ENCODE peak calls at places on chromosome 10, in six cellular contexts. A, C, S, J, Q and V are unnamed samples.

GRCh38 chr10:123527122-123527521 is 139.0 kb upstream of the GPR26 start:
- DNase-seq in A (no peak), C (no peak), S (no peak), J (no peak), Q (no peak), V (no peak)

GRCh38 chr10:126135177-126135576 is 238.8 kb downstream of the FANK1 start:
- DNase-seq in A (no peak), C (no peak), S (peak), J (no peak), Q (no peak), V (no peak)

GRCh38 chr10:46309511-46310142 is 22.8 kb downstream of the ANTXRL start:
- DNase-seq in A (peak), C (no peak), S (no peak), J (no peak), Q (no peak), V (no peak)

GRCh38 chr10:35394934-35395333 is 58.6 kb downstream of the CCNY start:
- DNase-seq in A (no peak), C (no peak), S (no peak), J (no peak), Q (no peak), V (no peak)

GRCh38 chr10:127524869-127525268 is 24.2 kb upstream of the NPS start:
- DNase-seq in A (no peak), C (no peak), S (peak), J (peak), Q (no peak), V (no peak)

GRCh38 chr10:27663611-27664010 is 82.0 kb downstream of the MKX start:
- DNase-seq in A (no peak), C (no peak), S (no peak), J (no peak), Q (no peak), V (no peak)

GRCh38 chr10:113999520-113999919 is 44.1 kb upstream of the ADRB1 start:
- DNase-seq in A (peak), C (no peak), S (no peak), J (no peak), Q (no peak), V (no peak)

GRCh38 chr10:29324220-29324831 is 35.5 kb downstream of the LYZL1 start:
- DNase-seq in A (no peak), C (no peak), S (no peak), J (no peak), Q (no peak), V (no peak)

GRCh38 chr10:118106426-118106825 is 59.7 kb upstream of the RAB11FIP2 start:
- DNase-seq in A (no peak), C (no peak), S (peak), J (no peak), Q (no peak), V (no peak)

GRCh38 chr10:87721781-87722180 is 62.1 kb downstream of the PAPSS2 start:
- DNase-seq in A (no peak), C (no peak), S (no peak), J (no peak), Q (no peak), V (no peak)

GRCh38 chr10:28677889-28678686 is 767 bp downstream of the BAMBI start:
- DNase-seq in A (peak), C (no peak), S (no peak), J (no peak), Q (peak), V (no peak)

GRCh38 chr10:86415099-86415498 is 48.5 kb upstream of the GRID1 start:
- DNase-seq in A (no peak), C (no peak), S (no peak), J (no peak), Q (no peak), V (no peak)

GRCh38 chr10:634256-634655 is 55.2 kb downstream of the DIP2C start:
- DNase-seq in A (no peak), C (no peak), S (no peak), J (no peak), Q (no peak), V (no peak)

GRCh38 chr10:50470798-50471582 is 152.8 kb downstream of the SGMS1 start:
- DNase-seq in A (no peak), C (no peak), S (peak), J (no peak), Q (no peak), V (no peak)

GRCh38 chr10:72038458-72039001 is 49.8 kb downstream of the SPOCK2 start:
- DNase-seq in A (no peak), C (no peak), S (no peak), J (peak), Q (no peak), V (no peak)

GRCh38 chr10:17475661-17476060 is 21.3 kb upstream of the ST8SIA6 start:
- DNase-seq in A (no peak), C (no peak), S (no peak), J (no peak), Q (no peak), V (no peak)

GRCh38 chr10:3636356-3637181 is 148.4 kb downstream of the KLF6 start:
- DNase-seq in A (no peak), C (no peak), S (no peak), J (no peak), Q (no peak), V (no peak)

GRCh38 chr10:1328951-1329614 is 272.9 kb downstream of the WDR37 start:
- DNase-seq in A (no peak), C (no peak), S (no peak), J (no peak), Q (no peak), V (no peak)

GRCh38 chr10:682931-683447 is 6.5 kb downstream of the DIP2C start:
- DNase-seq in A (no peak), C (no peak), S (no peak), J (no peak), Q (no peak), V (no peak)

GRCh38 chr10:124315599-124316270 is 103.0 kb downstream of the OAT start:
- DNase-seq in A (no peak), C (no peak), S (no peak), J (no peak), Q (no peak), V (no peak)

GRCh38 chr10:48251152-48251524 is 23.4 kb downstream of the FRMPD2 start:
- DNase-seq in A (no peak), C (no peak), S (no peak), J (no peak), Q (no peak), V (no peak)

GRCh38 chr10:126843299-126843934 is 61.8 kb upstream of the DOCK1 start:
- DNase-seq in A (peak), C (no peak), S (no peak), J (no peak), Q (no peak), V (peak)

GRCh38 chr10:24415455-24416169 is 206.7 kb downstream of the KIAA1217 start:
- DNase-seq in A (peak), C (peak), S (no peak), J (no peak), Q (peak), V (peak)

GRCh38 chr10:48614481-48615383 is 9.9 kb upstream of the ARHGAP22 start:
- DNase-seq in A (no peak), C (no peak), S (no peak), J (no peak), Q (no peak), V (no peak)

DNA sequence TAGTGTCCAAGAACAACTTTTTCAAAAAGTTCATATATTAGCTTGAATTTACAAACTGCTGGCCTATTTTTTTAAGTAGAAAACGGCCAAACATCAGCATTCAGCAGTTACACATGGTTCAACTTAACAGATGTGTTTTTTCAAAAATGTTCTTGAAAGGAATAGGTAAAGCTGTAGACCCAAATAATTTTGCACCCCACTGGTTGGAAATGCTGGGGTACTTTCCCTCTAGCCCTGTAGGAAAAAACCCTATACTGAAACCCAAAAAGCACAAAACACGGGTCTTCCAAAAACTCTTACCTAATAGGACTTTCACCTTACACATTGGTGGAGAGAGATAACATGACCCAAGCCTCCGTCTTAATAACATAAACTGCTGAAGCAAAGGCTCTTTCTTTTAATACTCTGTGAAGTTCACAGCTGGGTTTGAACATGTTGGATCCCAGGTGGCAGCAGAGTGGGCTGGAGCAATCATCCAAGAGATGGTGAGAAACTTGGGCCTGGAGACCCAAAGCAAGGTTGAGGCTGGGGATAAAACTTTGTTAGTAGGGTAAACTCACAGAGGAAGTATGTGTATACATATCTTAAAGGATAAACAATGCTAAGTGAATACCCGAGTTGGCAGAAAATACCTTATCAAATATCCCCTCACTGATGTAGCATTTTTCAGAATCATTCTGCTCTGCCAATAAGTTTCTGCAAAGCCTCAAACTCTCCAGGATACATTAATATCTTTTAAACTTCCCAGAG is 629 bp upstream of the DNAJC9 start:
- DNase-seq in A (no peak), C (no peak), S (no peak), J (no peak), Q (no peak), V (no peak)
- TF ChIP-seq POLR2A in A (no peak), C (no peak), S (no peak), J (no peak), Q (no peak), V (no peak)

GRCh38 chr10:63630085-63630927 is 109.1 kb downstream of the REEP3 start:
- DNase-seq in A (peak), C (peak), S (peak), J (peak), Q (peak), V (peak)
- TF ChIP-seq POLR2A in A (peak), C (peak), S (peak), J (peak), Q (no peak), V (peak)

GRCh38 chr10:77580500-77580899 is 57.1 kb downstream of the KCNMA1 start:
- DNase-seq in A (no peak), C (no peak), S (no peak), J (no peak), Q (no peak), V (no peak)

GRCh38 chr10:77583527-77583926 is 54.1 kb downstream of the KCNMA1 start:
- DNase-seq in A (no peak), C (no peak), S (no peak), J (no peak), Q (no peak), V (peak)

GRCh38 chr10:77578583-77579227 is 58.9 kb downstream of the KCNMA1 start:
- DNase-seq in A (no peak), C (no peak), S (peak), J (peak), Q (no peak), V (no peak)

GRCh38 chr10:77581738-77582137 is 55.9 kb downstream of the KCNMA1 start:
- DNase-seq in A (no peak), C (no peak), S (no peak), J (no peak), Q (no peak), V (no peak)

DNA sequence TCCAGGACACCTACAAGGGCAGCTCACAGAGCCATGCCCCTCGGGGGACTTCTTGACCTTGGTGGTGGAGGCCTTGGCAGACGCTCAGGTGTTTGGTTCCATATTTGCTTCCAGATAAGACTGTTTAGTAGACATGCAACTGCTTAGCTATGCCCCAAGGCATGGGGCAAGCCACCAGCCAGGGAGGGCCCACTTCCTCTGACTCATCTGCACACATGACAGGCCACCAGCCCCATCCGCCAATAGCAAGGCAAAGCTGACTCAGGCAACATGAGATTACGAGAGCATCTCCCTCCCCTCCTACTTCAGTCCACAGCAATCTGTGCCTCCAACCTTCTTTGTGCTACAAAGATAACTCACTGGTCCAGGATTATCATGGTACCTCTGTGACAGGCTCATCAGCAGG is 54.9 kb downstream of the KCNMA1 start:
- DNase-seq in A (no peak), C (no peak), S (peak), J (peak), Q (no peak), V (no peak)
- TF ChIP-seq POLR2A in A (no peak), C (no peak), S (no peak), J (peak), Q (no peak), V (no peak)

GRCh38 chr10:12129222-12130111 is at the start of gene SEC61A2:
- DNase-seq in A (peak), C (peak), S (peak), J (peak), Q (peak), V (peak)
- TF ChIP-seq POLR2A in A (peak), C (peak), S (peak), J (peak), Q (no peak), V (peak)

GRCh38 chr10:70053212-70053895 is 708 bp downstream of the MACROH2A2 start:
- DNase-seq in A (no peak), C (no peak), S (peak), J (no peak), Q (peak), V (peak)

GRCh38 chr10:70054902-70055301 is 2.3 kb downstream of the MACROH2A2 start:
- DNase-seq in A (no peak), C (no peak), S (no peak), J (no peak), Q (no peak), V (no peak)

GRCh38 chr10:70051878-70052277 is 768 bp upstream of the MACROH2A2 start:
- DNase-seq in A (no peak), C (no peak), S (no peak), J (no peak), Q (no peak), V (no peak)

GRCh38 chr10:70053896-70054641 is 1.4 kb downstream of the MACROH2A2 start:
- DNase-seq in A (peak), C (no peak), S (peak), J (no peak), Q (no peak), V (no peak)

GRCh38 chr10:70052462-70053211 is at the start of gene MACROH2A2:
- DNase-seq in A (peak), C (peak), S (peak), J (no peak), Q (peak), V (peak)
- TF ChIP-seq POLR2A in A (no peak), C (no peak), S (peak), J (no peak), Q (no peak), V (no peak)

DNA sequence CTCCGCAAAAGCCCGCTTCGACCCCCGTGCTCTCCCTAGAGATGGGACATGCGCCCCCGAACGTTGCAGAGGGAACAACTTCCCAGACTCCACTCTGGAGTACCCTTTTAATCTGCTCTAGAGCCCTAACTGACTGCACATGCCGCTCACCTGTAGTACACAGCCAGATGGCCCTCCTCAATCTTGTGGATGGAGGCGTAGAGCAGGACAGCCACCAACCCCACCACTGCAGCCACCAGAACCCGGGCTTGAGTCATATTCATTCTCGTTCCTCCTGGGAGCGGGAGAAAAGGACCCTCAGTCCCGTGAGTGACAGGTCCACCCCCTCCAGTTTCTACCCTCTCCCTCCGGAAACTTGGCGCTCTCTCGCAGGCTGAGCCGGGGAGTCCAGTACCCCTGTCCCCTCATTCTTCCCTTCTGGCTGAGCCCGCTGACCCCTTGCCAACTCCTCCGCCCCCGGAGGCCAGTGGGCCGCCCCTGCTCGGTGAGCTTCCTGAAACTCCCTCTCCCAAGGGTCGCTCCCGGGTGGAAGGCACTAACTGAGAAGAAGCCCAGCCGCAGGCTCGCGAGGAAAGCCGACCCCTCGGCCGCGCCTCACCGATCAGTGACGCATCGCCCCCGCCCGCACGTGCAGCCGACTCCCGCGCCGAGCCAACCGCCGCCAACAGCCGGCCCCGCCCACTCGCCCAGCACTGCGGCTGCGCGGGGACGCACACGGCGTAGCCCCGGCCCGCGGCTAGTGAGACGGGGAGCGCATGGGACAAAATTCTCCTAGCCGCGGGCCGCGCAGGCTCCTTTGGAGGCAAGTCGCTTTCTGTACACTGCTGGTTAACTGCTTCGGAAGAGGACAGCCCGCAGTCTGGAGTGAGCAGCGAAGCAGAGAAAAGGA is at the start of gene ERLIN1:
- DNase-seq in A (peak), C (peak), S (peak), J (peak), Q (peak), V (peak)
- TF ChIP-seq POLR2A in A (peak), C (peak), S (peak), J (peak), Q (no peak), V (peak)

GRCh38 chr10:91215384-91215783 is 5.1 kb upstream of the PCGF5 start:
- DNase-seq in A (no peak), C (no peak), S (no peak), J (no peak), Q (no peak), V (no peak)

GRCh38 chr10:91219371-91220193 is 881 bp upstream of the PCGF5 start:
- DNase-seq in A (no peak), C (no peak), S (no peak), J (no peak), Q (no peak), V (no peak)

GRCh38 chr10:91214906-91215305 is 5.6 kb upstream of the PCGF5 start:
- DNase-seq in A (no peak), C (no peak), S (no peak), J (no peak), Q (no peak), V (no peak)

GRCh38 chr10:91220954-91221696 is 662 bp downstream of the PCGF5 start:
- DNase-seq in A (peak), C (no peak), S (peak), J (peak), Q (no peak), V (no peak)

DNA sequence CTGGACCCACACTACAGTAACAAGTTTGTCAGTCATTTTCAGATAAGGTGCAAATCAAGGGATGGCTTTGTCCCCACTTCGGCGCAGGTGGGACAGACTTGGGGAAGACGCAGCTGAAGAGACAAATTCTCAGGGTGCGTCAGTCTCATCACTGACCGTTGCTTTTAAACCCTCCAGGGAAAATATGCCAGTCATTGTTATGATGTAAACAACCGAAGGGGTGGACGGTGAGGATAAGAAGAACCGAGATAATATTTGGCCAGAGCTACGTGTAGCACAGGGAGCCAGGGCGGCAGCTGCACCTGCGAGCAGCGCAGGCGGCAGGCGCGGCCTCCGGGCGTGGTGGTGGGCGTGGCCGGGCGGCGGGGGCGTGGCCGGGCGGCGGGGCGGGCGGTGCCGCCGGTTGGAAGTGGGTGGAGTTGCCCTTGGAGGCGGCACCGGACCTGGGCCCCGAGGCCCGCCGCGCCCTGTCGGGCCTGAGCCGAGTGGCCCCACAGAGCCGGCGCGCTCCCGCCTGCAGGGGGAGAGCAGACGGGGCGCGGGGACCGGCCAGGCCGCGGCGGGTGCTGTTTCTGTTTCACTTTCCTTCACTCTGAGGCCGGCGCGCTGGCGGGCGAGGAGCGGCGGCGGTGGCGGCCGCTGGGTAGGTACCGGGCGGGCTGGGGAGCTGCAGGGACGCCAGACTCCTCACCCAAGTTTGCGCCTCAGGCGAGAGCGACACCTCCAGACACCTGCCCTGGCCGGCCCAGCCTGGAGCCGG is at the start of gene PCGF5:
- DNase-seq in A (peak), C (peak), S (peak), J (peak), Q (peak), V (peak)
- TF ChIP-seq POLR2A in A (peak), C (peak), S (peak), J (peak), Q (no peak), V (peak)

DNA sequence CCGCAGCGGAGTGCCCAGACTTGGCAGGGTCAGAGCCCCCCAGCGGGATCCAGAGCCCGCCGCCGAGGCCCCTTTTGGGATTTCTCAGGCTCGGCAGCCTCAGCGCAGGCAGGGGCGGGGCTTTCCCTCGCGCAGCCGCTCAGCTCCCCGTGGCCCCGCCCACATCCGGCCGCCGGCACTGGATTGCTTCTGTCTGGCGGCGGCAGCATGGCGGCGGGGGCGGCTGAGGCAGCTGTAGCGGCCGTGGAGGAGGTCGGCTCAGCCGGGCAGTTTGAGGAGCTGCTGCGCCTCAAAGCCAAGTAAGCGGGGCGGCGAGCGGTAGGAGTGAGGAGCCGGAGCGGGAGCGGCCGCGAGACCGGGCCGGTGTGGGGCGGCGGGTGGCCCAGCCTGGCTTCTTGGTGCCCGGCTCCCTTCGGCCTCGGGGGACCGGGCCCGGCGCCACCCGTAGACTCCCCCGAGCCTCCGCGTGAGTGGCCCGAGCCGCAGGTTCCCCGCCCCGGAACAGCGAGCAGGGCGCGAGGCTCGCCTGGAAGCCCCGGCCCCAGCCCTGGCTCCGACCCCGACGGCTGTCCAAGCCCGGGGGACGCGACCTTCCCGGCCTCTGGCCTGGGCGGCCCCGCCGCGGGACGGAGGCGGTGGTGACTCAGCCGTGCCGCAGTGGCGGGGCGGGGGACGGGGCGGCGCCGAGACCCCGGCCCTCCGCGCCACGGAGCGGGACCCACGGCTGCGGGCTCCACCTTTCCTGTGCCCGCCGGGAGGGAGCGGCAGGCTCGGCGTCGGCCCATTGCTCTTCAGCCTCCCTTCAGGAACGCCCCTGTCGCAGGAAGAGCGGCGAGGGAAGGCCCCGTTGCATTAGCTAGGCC is at the start of gene GLRX3:
- DNase-seq in A (peak), C (peak), S (peak), J (peak), Q (peak), V (peak)
- TF ChIP-seq POLR2A in A (peak), C (no peak), S (peak), J (peak), Q (no peak), V (peak)